ENCODE peak calls at places on chromosomes 7 and 10, in seven cellular contexts. T is body of pancreas, H is GM12878, E is suprapubic skin, N is GM12892, D is heart left ventricle, O is upper lobe of left lung. U is an unnamed sample.

GRCh38 chr10:61779950-61780659 is 117.4 kb downstream of the CABCOCO1 start:
- DNase-seq in T (no peak), H (no peak), E (no peak), N (no peak), D (no peak), O (no peak), U (peak)

GRCh38 chr10:95640891-95641315 is 15.6 kb downstream of the ALDH18A1 start:
- DNase-seq in T (no peak), H (no peak), E (no peak), N (no peak), D (no peak), O (no peak), U (no peak)

GRCh38 chr10:110069502-110069982 is 61.8 kb downstream of the ADD3 start:
- DNase-seq in T (no peak), H (no peak), E (no peak), N (peak), D (no peak), O (no peak), U (peak)

GRCh38 chr7:36047254-36047653 is 105.8 kb upstream of the EEPD1 start:
- DNase-seq in T (no peak), H (no peak), E (no peak), N (no peak), D (no peak), O (no peak), U (no peak)

GRCh38 chr10:59323036-59323459 is 39.3 kb downstream of the FAM13C start:
- DNase-seq in T (no peak), H (no peak), E (no peak), N (no peak), D (no peak), O (no peak), U (no peak)

GRCh38 chr10:35946556-35946955 is 304.5 kb upstream of the FZD8 start:
- DNase-seq in T (no peak), H (no peak), E (no peak), N (no peak), D (no peak), O (no peak), U (no peak)

GRCh38 chr7:151181011-151181431 is 6.0 kb downstream of the ASB10 start:
- DNase-seq in T (no peak), H (no peak), E (peak), N (peak), D (peak), O (peak), U (no peak)

GRCh38 chr10:97888641-97889262 is 39.1 kb downstream of the GOLGA7B start:
- DNase-seq in T (no peak), H (no peak), E (no peak), N (no peak), D (no peak), O (no peak), U (peak)

GRCh38 chr7:28419717-28420116 is 7.4 kb downstream of the CREB5 start:
- DNase-seq in T (no peak), H (no peak), E (no peak), N (no peak), D (no peak), O (no peak), U (no peak)

GRCh38 chr7:40199076-40199802 is 64.4 kb downstream of the SUGCT start:
- DNase-seq in T (no peak), H (no peak), E (no peak), N (no peak), D (no peak), O (no peak), U (peak)

GRCh38 chr10:110747609-110748464 is 103.7 kb downstream of the RBM20 start:
- DNase-seq in T (no peak), H (no peak), E (no peak), N (no peak), D (no peak), O (no peak), U (peak)

GRCh38 chr7:101900103-101900502 is 82.7 kb downstream of the CUX1 start:
- DNase-seq in T (no peak), H (no peak), E (no peak), N (no peak), D (peak), O (no peak), U (no peak)

GRCh38 chr10:77939561-77940001 is 13.0 kb upstream of the DLG5 start:
- DNase-seq in T (no peak), H (no peak), E (no peak), N (no peak), D (no peak), O (no peak), U (no peak)

GRCh38 chr7:469591-469961 is 50.1 kb downstream of the PDGFA start:
- DNase-seq in T (no peak), H (no peak), E (peak), N (no peak), D (peak), O (no peak), U (no peak)

DNA sequence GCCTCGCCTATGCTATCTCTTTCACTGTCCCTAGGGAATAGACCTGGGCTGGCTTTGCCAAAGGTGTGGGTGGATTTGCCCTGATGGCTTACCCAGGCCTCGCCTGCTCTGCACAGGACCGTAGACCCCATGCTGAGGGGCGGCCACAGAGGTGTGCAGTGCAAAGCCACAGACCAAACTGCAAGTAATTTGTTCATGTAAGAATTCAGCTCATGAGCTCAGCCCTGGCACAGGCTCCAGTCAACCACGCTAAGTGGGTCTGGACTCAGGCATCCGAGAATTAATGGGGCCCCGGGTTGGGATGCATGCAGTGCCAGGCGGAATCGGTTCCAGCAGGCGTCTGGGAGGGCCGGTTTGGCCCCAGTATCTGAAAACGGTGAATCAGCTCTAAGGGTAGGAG is 445.2 kb downstream of the DNAJB6 start:
- DNase-seq in T (no peak), H (no peak), E (no peak), N (no peak), D (no peak), O (no peak), U (no peak)
- TF ChIP-seq POLR2A in T (no peak), H (no peak), E (no peak), N (no peak), D (no peak), O (no peak), U (no peak)

DNA sequence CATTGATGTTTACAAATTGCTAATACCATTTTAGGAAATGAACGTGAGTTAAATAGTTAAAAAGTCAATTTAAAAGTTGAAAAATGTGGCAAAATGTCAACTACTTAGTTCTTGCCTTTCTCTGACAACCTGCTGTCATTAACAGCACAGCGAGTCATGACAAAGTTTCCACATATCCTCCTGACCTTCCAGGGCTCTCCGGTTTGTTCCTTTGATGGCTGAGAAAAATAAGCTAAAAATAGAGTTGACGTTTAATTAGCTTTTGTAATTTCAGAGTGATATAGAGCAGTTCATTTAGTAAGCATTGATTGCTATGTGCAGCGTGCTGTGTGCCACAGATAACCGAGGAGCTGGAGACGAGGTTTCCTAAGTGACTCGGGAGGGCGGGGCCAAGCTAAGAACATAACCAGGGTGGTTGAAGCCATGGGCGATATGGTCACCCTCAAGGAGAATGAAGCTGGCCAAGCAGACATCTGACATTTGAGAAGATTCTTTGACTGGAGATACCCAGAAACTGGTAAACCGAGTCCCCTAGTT is 47.9 kb downstream of the OGDH start:
- DNase-seq in T (no peak), H (no peak), E (no peak), N (no peak), D (no peak), O (no peak), U (no peak)
- TF ChIP-seq POLR2A in T (no peak), H (no peak), E (no peak), N (no peak), D (no peak), O (no peak), U (no peak)

GRCh38 chr10:27252267-27253000 is 11.8 kb upstream of the ACBD5 start:
- DNase-seq in T (peak), H (peak), E (no peak), N (peak), D (peak), O (peak), U (peak)
- TF ChIP-seq POLR2A in T (peak), H (peak), E (peak), N (peak), D (no peak), O (no peak), U (peak)

DNA sequence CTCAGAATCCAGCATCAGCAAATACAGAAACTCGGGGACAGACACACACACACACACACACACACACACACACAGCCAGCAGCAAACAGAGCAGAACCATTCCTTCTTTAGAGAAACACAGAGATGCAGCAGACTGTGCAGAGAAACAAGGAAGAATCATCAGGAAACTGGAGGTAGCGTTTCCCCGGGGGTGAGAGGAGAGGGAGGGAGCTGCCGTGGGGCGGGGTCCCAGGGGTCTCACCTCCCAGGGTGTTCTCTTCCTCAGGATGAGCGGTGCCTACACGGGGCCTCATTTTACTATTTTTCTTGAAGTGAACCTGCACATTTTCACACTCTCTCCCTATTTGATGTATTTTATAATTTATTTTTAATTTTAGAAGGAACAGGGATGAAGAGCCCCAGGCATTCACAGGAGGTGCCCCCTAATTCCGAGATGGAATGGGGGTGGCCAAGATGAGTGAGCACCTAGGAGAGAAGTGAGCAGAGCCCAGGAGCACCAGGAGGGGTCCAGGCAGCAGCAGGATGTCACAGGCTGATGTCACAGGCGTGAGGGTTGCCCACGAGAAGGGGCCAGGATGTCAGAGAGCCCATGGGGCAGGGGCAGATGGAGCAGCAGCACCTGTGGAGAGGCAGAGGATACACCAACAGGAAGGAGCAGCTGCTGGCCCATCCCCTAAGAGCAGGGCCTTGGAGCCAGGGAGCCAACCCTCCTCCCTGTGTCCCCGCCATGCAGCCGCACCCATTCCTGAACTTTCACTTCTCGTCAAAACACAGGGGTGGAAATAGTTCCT is 85.2 kb upstream of the PPP2R2D start:
- DNase-seq in T (no peak), H (no peak), E (peak), N (no peak), D (peak), O (no peak), U (no peak)
- TF ChIP-seq POLR2A in T (no peak), H (no peak), E (no peak), N (no peak), D (no peak), O (no peak), U (no peak)

DNA sequence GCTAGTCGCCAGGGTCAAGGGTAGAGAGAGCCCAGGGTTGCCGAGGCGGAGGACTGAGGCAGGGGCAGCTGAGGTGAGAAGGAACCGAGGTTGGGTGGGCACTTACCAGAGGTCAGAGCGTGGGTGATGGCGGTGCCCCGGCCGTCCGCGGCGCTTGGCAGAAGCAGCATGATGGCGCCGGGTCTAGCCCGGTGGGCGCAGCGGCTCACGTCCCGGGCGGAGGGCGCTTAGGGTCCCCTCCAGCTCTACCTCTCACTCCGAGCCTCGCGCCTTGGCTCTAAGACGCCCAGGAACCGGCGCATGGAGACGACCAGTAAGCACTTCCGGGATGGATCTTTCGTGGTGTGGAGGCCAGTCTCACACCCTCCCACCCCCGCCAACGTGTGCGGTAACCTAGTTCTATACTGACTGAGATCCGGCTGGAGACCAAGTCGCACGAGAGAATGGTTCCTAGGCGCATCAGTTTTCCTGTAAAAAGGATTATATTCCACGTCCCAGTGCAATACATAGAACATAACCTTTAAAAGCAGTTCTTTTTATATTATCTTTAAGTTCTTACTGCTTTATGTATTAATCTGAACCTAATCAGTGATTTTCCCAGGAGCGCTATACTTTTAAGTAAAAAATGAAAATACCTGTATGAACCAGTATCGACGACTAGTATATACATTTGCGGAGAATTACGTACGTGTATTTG is at the start of gene DNAJC2:
- DNase-seq in T (peak), H (peak), E (peak), N (peak), D (peak), O (peak), U (peak)
- TF ChIP-seq POLR2A in T (peak), H (peak), E (peak), N (peak), D (no peak), O (peak), U (peak)